ENCODE peak calls at places on chromosome 20, in nine cellular contexts. One of them, this sample, is unnamed.

GRCh38 chr20:25196701-25197120 is 1.2 kb downstream of the ENTPD6 start:
- DNase-seq in C1 segment of cervical spinal cord: no peak
- DNase-seq in type B pancreatic cell: no peak
- DNase-seq in effector memory CD8-positive, alpha-beta T cell: no peak
- DNase-seq in Right ventricle myocardium superior: no peak
- DNase-seq in activated T-helper 1 cell treated with anti-CD3 and anti-CD28 coated beads, Interleukin-12 subunit alpha, Interleukin-12 subunit beta, Interleukin-2, Interleukin-4 antibody, amounts not matched to agents 30 ng/mL and 10 ng/mL and 1 ng/mL, durations not matched to agents 14 hours and 24 hours and 36 hours: no peak
- DNase-seq in fibroblast of pulmonary artery: no peak
- DNase-seq in mesenchymal stem cell: no peak
- DNase-seq in Calu3: peak; percentile 7
- DNase-seq in this sample: no peak

GRCh38 chr20:24165336-24166126 is 177.0 kb upstream of the GGTLC1 start:
- DNase-seq in Calu3: no peak
- DNase-seq in Right ventricle myocardium superior: no peak
- DNase-seq in fibroblast of pulmonary artery: no peak
- DNase-seq in C1 segment of cervical spinal cord: no peak
- DNase-seq in effector memory CD8-positive, alpha-beta T cell: no peak
- DNase-seq in type B pancreatic cell: no peak
- DNase-seq in activated T-helper 1 cell treated with anti-CD3 and anti-CD28 coated beads, Interleukin-12 subunit alpha, Interleukin-12 subunit beta, Interleukin-2, Interleukin-4 antibody, amounts not matched to agents 30 ng/mL and 10 ng/mL and 1 ng/mL, durations not matched to agents 14 hours and 24 hours and 36 hours: no peak
- DNase-seq in mesenchymal stem cell: no peak
- DNase-seq in this sample: no peak

GRCh38 chr20:44019638-44020335 is 105.1 kb downstream of the TOX2 start:
- DNase-seq in Right ventricle myocardium superior: no peak
- DNase-seq in fibroblast of pulmonary artery: peak; percentile 40
- DNase-seq in C1 segment of cervical spinal cord: no peak
- DNase-seq in mesenchymal stem cell: peak; percentile 31
- DNase-seq in activated T-helper 1 cell treated with anti-CD3 and anti-CD28 coated beads, Interleukin-12 subunit alpha, Interleukin-12 subunit beta, Interleukin-2, Interleukin-4 antibody, amounts not matched to agents 30 ng/mL and 10 ng/mL and 1 ng/mL, durations not matched to agents 14 hours and 24 hours and 36 hours: peak; percentile 57
- DNase-seq in effector memory CD8-positive, alpha-beta T cell: peak; percentile 29
- DNase-seq in type B pancreatic cell: no peak
- DNase-seq in Calu3: no peak
- DNase-seq in this sample: no peak

GRCh38 chr20:32582659-32583580 is 2.2 kb downstream of the NOL4L start:
- DNase-seq in type B pancreatic cell: no peak
- DNase-seq in effector memory CD8-positive, alpha-beta T cell: no peak
- DNase-seq in activated T-helper 1 cell treated with anti-CD3 and anti-CD28 coated beads, Interleukin-12 subunit alpha, Interleukin-12 subunit beta, Interleukin-2, Interleukin-4 antibody, amounts not matched to agents 30 ng/mL and 10 ng/mL and 1 ng/mL, durations not matched to agents 14 hours and 24 hours and 36 hours: no peak
- DNase-seq in mesenchymal stem cell: peak; percentile 39
- DNase-seq in fibroblast of pulmonary artery: no peak
- DNase-seq in Calu3: no peak
- DNase-seq in C1 segment of cervical spinal cord: peak; percentile 62
- DNase-seq in Right ventricle myocardium superior: no peak
- DNase-seq in this sample: peak; percentile 44

GRCh38 chr20:1671891-1672669 is 14.5 kb upstream of the SIRPG start:
- DNase-seq in Calu3: no peak
- DNase-seq in C1 segment of cervical spinal cord: peak; percentile 33
- DNase-seq in mesenchymal stem cell: no peak
- DNase-seq in activated T-helper 1 cell treated with anti-CD3 and anti-CD28 coated beads, Interleukin-12 subunit alpha, Interleukin-12 subunit beta, Interleukin-2, Interleukin-4 antibody, amounts not matched to agents 30 ng/mL and 10 ng/mL and 1 ng/mL, durations not matched to agents 14 hours and 24 hours and 36 hours: no peak
- DNase-seq in fibroblast of pulmonary artery: no peak
- DNase-seq in effector memory CD8-positive, alpha-beta T cell: no peak
- DNase-seq in type B pancreatic cell: no peak
- DNase-seq in Right ventricle myocardium superior: no peak
- DNase-seq in this sample: no peak

GRCh38 chr20:23629017-23629541 is 8.7 kb downstream of the CST3 start:
- DNase-seq in Right ventricle myocardium superior: peak; percentile 68
- DNase-seq in activated T-helper 1 cell treated with anti-CD3 and anti-CD28 coated beads, Interleukin-12 subunit alpha, Interleukin-12 subunit beta, Interleukin-2, Interleukin-4 antibody, amounts not matched to agents 30 ng/mL and 10 ng/mL and 1 ng/mL, durations not matched to agents 14 hours and 24 hours and 36 hours: no peak
- DNase-seq in mesenchymal stem cell: peak; percentile 85
- DNase-seq in C1 segment of cervical spinal cord: no peak
- DNase-seq in Calu3: peak; percentile 28
- DNase-seq in type B pancreatic cell: no peak
- DNase-seq in fibroblast of pulmonary artery: peak; percentile 92
- DNase-seq in effector memory CD8-positive, alpha-beta T cell: no peak
- DNase-seq in this sample: no peak

GRCh38 chr20:63772781-63773520 is 33.4 kb downstream of the SLC2A4RG start:
- DNase-seq in type B pancreatic cell: no peak
- DNase-seq in effector memory CD8-positive, alpha-beta T cell: no peak
- DNase-seq in activated T-helper 1 cell treated with anti-CD3 and anti-CD28 coated beads, Interleukin-12 subunit alpha, Interleukin-12 subunit beta, Interleukin-2, Interleukin-4 antibody, amounts not matched to agents 30 ng/mL and 10 ng/mL and 1 ng/mL, durations not matched to agents 14 hours and 24 hours and 36 hours: no peak
- DNase-seq in mesenchymal stem cell: no peak
- DNase-seq in C1 segment of cervical spinal cord: no peak
- DNase-seq in fibroblast of pulmonary artery: no peak
- DNase-seq in Right ventricle myocardium superior: no peak
- DNase-seq in Calu3: no peak
- DNase-seq in this sample: no peak

GRCh38 chr20:45056473-45057148 is 44.3 kb downstream of the KCNS1 start:
- DNase-seq in Right ventricle myocardium superior: no peak
- DNase-seq in C1 segment of cervical spinal cord: no peak
- DNase-seq in effector memory CD8-positive, alpha-beta T cell: no peak
- DNase-seq in activated T-helper 1 cell treated with anti-CD3 and anti-CD28 coated beads, Interleukin-12 subunit alpha, Interleukin-12 subunit beta, Interleukin-2, Interleukin-4 antibody, amounts not matched to agents 30 ng/mL and 10 ng/mL and 1 ng/mL, durations not matched to agents 14 hours and 24 hours and 36 hours: no peak
- DNase-seq in type B pancreatic cell: no peak
- DNase-seq in mesenchymal stem cell: no peak
- DNase-seq in Calu3: no peak
- DNase-seq in fibroblast of pulmonary artery: no peak
- DNase-seq in this sample: no peak

GRCh38 chr20:12595841-12596240 is 412.9 kb upstream of the SPTLC3 start:
- DNase-seq in Right ventricle myocardium superior: no peak
- DNase-seq in fibroblast of pulmonary artery: no peak
- DNase-seq in effector memory CD8-positive, alpha-beta T cell: no peak
- DNase-seq in activated T-helper 1 cell treated with anti-CD3 and anti-CD28 coated beads, Interleukin-12 subunit alpha, Interleukin-12 subunit beta, Interleukin-2, Interleukin-4 antibody, amounts not matched to agents 30 ng/mL and 10 ng/mL and 1 ng/mL, durations not matched to agents 14 hours and 24 hours and 36 hours: no peak
- DNase-seq in type B pancreatic cell: no peak
- DNase-seq in C1 segment of cervical spinal cord: no peak
- DNase-seq in Calu3: no peak
- DNase-seq in mesenchymal stem cell: no peak
- DNase-seq in this sample: no peak